ENCODE peak calls at places on chromosomes 5 and 9, in seven cellular contexts. One of them, this sample, is unnamed.

GRCh38 chr5:174623438-174624019 is 100.9 kb upstream of the MSX2 start:
- DNase-seq in AG04449: no peak
- DNase-seq in breast epithelium: no peak
- DNase-seq in heart right ventricle: no peak
- DNase-seq in nephron progenitor cell: no peak
- DNase-seq in GM06990: no peak
- DNase-seq in MM.1S: no peak
- DNase-seq in this sample: no peak

GRCh38 chr5:116650544-116650943 is 75.9 kb upstream of the SEMA6A start:
- DNase-seq in AG04449: no peak
- DNase-seq in breast epithelium: no peak
- DNase-seq in heart right ventricle: no peak
- DNase-seq in nephron progenitor cell: no peak
- DNase-seq in GM06990: no peak
- DNase-seq in MM.1S: no peak
- DNase-seq in this sample: no peak

GRCh38 chr5:52987711-52988329 is 1.3 kb upstream of the ITGA2 start:
- DNase-seq in AG04449: no peak
- DNase-seq in breast epithelium: no peak
- DNase-seq in heart right ventricle: no peak
- DNase-seq in nephron progenitor cell: no peak
- DNase-seq in GM06990: no peak
- DNase-seq in MM.1S: no peak
- DNase-seq in this sample: no peak

GRCh38 chr5:145968970-145969713 is 32.8 kb downstream of the SH3RF2 start:
- DNase-seq in AG04449: no peak
- DNase-seq in breast epithelium: no peak
- DNase-seq in heart right ventricle: no peak
- DNase-seq in nephron progenitor cell: no peak
- DNase-seq in GM06990: no peak
- DNase-seq in MM.1S: no peak
- DNase-seq in this sample: no peak

GRCh38 chr9:97811534-97812246 is 41.3 kb upstream of the FOXE1 start:
- DNase-seq in AG04449: peak; percentile 16
- DNase-seq in breast epithelium: no peak
- DNase-seq in heart right ventricle: no peak
- DNase-seq in nephron progenitor cell: no peak
- DNase-seq in GM06990: no peak
- DNase-seq in MM.1S: no peak
- DNase-seq in this sample: no peak

GRCh38 chr5:87195104-87195581 is 72.5 kb upstream of the RASA1 start:
- DNase-seq in AG04449: peak; percentile 33
- DNase-seq in breast epithelium: no peak
- DNase-seq in heart right ventricle: no peak
- DNase-seq in nephron progenitor cell: no peak
- DNase-seq in GM06990: peak; percentile 25
- DNase-seq in MM.1S: no peak
- DNase-seq in this sample: no peak

GRCh38 chr9:27088981-27089380 is 20.0 kb upstream of the TEK start:
- DNase-seq in AG04449: peak; percentile 69
- DNase-seq in breast epithelium: no peak
- DNase-seq in heart right ventricle: no peak
- DNase-seq in nephron progenitor cell: no peak
- DNase-seq in GM06990: no peak
- DNase-seq in MM.1S: no peak
- DNase-seq in this sample: no peak

GRCh38 chr5:6659941-6660684 is 26.9 kb downstream of the SRD5A1 start:
- DNase-seq in AG04449: no peak
- DNase-seq in breast epithelium: no peak
- DNase-seq in heart right ventricle: no peak
- DNase-seq in nephron progenitor cell: no peak
- DNase-seq in GM06990: peak; percentile 64
- DNase-seq in MM.1S: no peak
- DNase-seq in this sample: peak; percentile 35

GRCh38 chr5:652773-653350 is 40.3 kb downstream of the TPPP start:
- DNase-seq in AG04449: no peak
- DNase-seq in breast epithelium: peak; percentile 43
- DNase-seq in heart right ventricle: no peak
- DNase-seq in nephron progenitor cell: no peak
- DNase-seq in GM06990: no peak
- DNase-seq in MM.1S: no peak
- DNase-seq in this sample: no peak

GRCh38 chr5:172868924-172869565 is 35.0 kb downstream of the ERGIC1 start:
- DNase-seq in AG04449: peak; percentile 72
- DNase-seq in breast epithelium: peak; percentile 73
- DNase-seq in heart right ventricle: peak; percentile 81
- DNase-seq in nephron progenitor cell: no peak
- DNase-seq in GM06990: no peak
- DNase-seq in MM.1S: no peak
- DNase-seq in this sample: no peak

GRCh38 chr9:131468031-131468430 is 34.7 kb upstream of the POMT1 start:
- DNase-seq in AG04449: no peak
- DNase-seq in breast epithelium: no peak
- DNase-seq in heart right ventricle: no peak
- DNase-seq in nephron progenitor cell: no peak
- DNase-seq in GM06990: no peak
- DNase-seq in MM.1S: no peak
- DNase-seq in this sample: no peak

GRCh38 chr5:177390363-177391300 is 6.4 kb downstream of the SLC34A1 start:
- DNase-seq in AG04449: no peak
- DNase-seq in breast epithelium: peak; percentile 84
- DNase-seq in heart right ventricle: peak; percentile 82
- DNase-seq in nephron progenitor cell: peak; percentile 89
- DNase-seq in GM06990: peak; percentile 59
- DNase-seq in MM.1S: peak; percentile 80
- DNase-seq in this sample: peak; percentile 71

GRCh38 chr5:151772868-151773561 is 1.3 kb downstream of the G3BP1 start:
- DNase-seq in AG04449: no peak
- DNase-seq in breast epithelium: no peak
- DNase-seq in heart right ventricle: no peak
- DNase-seq in nephron progenitor cell: no peak
- DNase-seq in GM06990: no peak
- DNase-seq in MM.1S: no peak
- DNase-seq in this sample: no peak

GRCh38 chr5:118832974-118833373 is 155.4 kb downstream of the DTWD2 start:
- DNase-seq in AG04449: no peak
- DNase-seq in breast epithelium: no peak
- DNase-seq in heart right ventricle: no peak
- DNase-seq in nephron progenitor cell: no peak
- DNase-seq in GM06990: no peak
- DNase-seq in MM.1S: no peak
- DNase-seq in this sample: no peak

GRCh38 chr9:113511047-113511521 is 47.6 kb downstream of the RGS3 start:
- DNase-seq in AG04449: no peak
- DNase-seq in breast epithelium: no peak
- DNase-seq in heart right ventricle: peak; percentile 62
- DNase-seq in nephron progenitor cell: no peak
- DNase-seq in GM06990: no peak
- DNase-seq in MM.1S: no peak
- DNase-seq in this sample: no peak

GRCh38 chr9:77010527-77010926 is 8.9 kb upstream of the FOXB2 start:
- DNase-seq in AG04449: no peak
- DNase-seq in breast epithelium: no peak
- DNase-seq in heart right ventricle: no peak
- DNase-seq in nephron progenitor cell: no peak
- DNase-seq in GM06990: no peak
- DNase-seq in MM.1S: no peak
- DNase-seq in this sample: no peak

GRCh38 chr5:179124853-179125788 is 64.9 kb downstream of the ZNF354C start:
- DNase-seq in AG04449: no peak
- DNase-seq in breast epithelium: peak; percentile 46
- DNase-seq in heart right ventricle: no peak
- DNase-seq in nephron progenitor cell: no peak
- DNase-seq in GM06990: no peak
- DNase-seq in MM.1S: no peak
- DNase-seq in this sample: no peak

GRCh38 chr5:109911731-109912130 is 222.0 kb downstream of the MAN2A1 start:
- DNase-seq in AG04449: peak; percentile 42
- DNase-seq in breast epithelium: no peak
- DNase-seq in heart right ventricle: no peak
- DNase-seq in nephron progenitor cell: no peak
- DNase-seq in GM06990: no peak
- DNase-seq in MM.1S: no peak
- DNase-seq in this sample: no peak

GRCh38 chr5:179404321-179405053 is 59.2 kb upstream of the ADAMTS2 start:
- DNase-seq in AG04449: no peak
- DNase-seq in breast epithelium: no peak
- DNase-seq in heart right ventricle: no peak
- DNase-seq in nephron progenitor cell: no peak
- DNase-seq in GM06990: no peak
- DNase-seq in MM.1S: no peak
- DNase-seq in this sample: no peak

GRCh38 chr5:59065551-59065950 is 482.7 kb downstream of the RAB3C start:
- DNase-seq in AG04449: no peak
- DNase-seq in breast epithelium: no peak
- DNase-seq in heart right ventricle: no peak
- DNase-seq in nephron progenitor cell: no peak
- DNase-seq in GM06990: no peak
- DNase-seq in MM.1S: no peak
- DNase-seq in this sample: no peak

GRCh38 chr5:159207616-159208507 is 1.5 kb downstream of the RNF145 start:
- DNase-seq in AG04449: no peak
- DNase-seq in breast epithelium: peak; percentile 56
- DNase-seq in heart right ventricle: peak; percentile 81
- DNase-seq in nephron progenitor cell: peak; percentile 76
- DNase-seq in GM06990: peak; percentile 79
- DNase-seq in MM.1S: peak; percentile 83
- DNase-seq in this sample: peak; percentile 55

GRCh38 chr5:114952876-114953275 is 216.8 kb downstream of the TRIM36 start:
- DNase-seq in AG04449: no peak
- DNase-seq in breast epithelium: no peak
- DNase-seq in heart right ventricle: no peak
- DNase-seq in nephron progenitor cell: no peak
- DNase-seq in GM06990: no peak
- DNase-seq in MM.1S: no peak
- DNase-seq in this sample: no peak

GRCh38 chr5:115372121-115372520 is 75.7 kb upstream of the CCDC112 start:
- DNase-seq in AG04449: no peak
- DNase-seq in breast epithelium: no peak
- DNase-seq in heart right ventricle: no peak
- DNase-seq in nephron progenitor cell: no peak
- DNase-seq in GM06990: no peak
- DNase-seq in MM.1S: no peak
- DNase-seq in this sample: no peak

GRCh38 chr5:149730620-149731331 is 666 bp downstream of the PPARGC1B start:
- DNase-seq in AG04449: no peak
- DNase-seq in breast epithelium: no peak
- DNase-seq in heart right ventricle: peak; percentile 62
- DNase-seq in nephron progenitor cell: peak; percentile 63
- DNase-seq in GM06990: peak; percentile 84
- DNase-seq in MM.1S: peak; percentile 52
- DNase-seq in this sample: peak; percentile 61

GRCh38 chr5:154723740-154724505 is 31.3 kb upstream of the LARP1 start:
- DNase-seq in AG04449: no peak
- DNase-seq in breast epithelium: no peak
- DNase-seq in heart right ventricle: no peak
- DNase-seq in nephron progenitor cell: no peak
- DNase-seq in GM06990: no peak
- DNase-seq in MM.1S: no peak
- DNase-seq in this sample: no peak

GRCh38 chr9:24464321-24464951 is 81.3 kb downstream of the IZUMO3 start:
- DNase-seq in AG04449: no peak
- DNase-seq in breast epithelium: no peak
- DNase-seq in heart right ventricle: no peak
- DNase-seq in nephron progenitor cell: no peak
- DNase-seq in GM06990: no peak
- DNase-seq in MM.1S: no peak
- DNase-seq in this sample: no peak

GRCh38 chr9:113456235-113456634 is 7.3 kb upstream of the RGS3 start:
- DNase-seq in AG04449: no peak
- DNase-seq in breast epithelium: no peak
- DNase-seq in heart right ventricle: no peak
- DNase-seq in nephron progenitor cell: no peak
- DNase-seq in GM06990: no peak
- DNase-seq in MM.1S: no peak
- DNase-seq in this sample: no peak

GRCh38 chr9:8555767-8556500 is 756.4 kb upstream of the DMAC1 start:
- DNase-seq in AG04449: no peak
- DNase-seq in breast epithelium: no peak
- DNase-seq in heart right ventricle: no peak
- DNase-seq in nephron progenitor cell: no peak
- DNase-seq in GM06990: no peak
- DNase-seq in MM.1S: no peak
- DNase-seq in this sample: no peak
- TF ChIP-seq CTCF in AG04449: no peak
- TF ChIP-seq CTCF in breast epithelium: no peak
- TF ChIP-seq CTCF in heart right ventricle: no peak
- TF ChIP-seq CTCF in nephron progenitor cell: no peak
- TF ChIP-seq CTCF in GM06990: no peak
- TF ChIP-seq CTCF in MM.1S: no peak
- TF ChIP-seq CTCF in this sample: no peak

DNA sequence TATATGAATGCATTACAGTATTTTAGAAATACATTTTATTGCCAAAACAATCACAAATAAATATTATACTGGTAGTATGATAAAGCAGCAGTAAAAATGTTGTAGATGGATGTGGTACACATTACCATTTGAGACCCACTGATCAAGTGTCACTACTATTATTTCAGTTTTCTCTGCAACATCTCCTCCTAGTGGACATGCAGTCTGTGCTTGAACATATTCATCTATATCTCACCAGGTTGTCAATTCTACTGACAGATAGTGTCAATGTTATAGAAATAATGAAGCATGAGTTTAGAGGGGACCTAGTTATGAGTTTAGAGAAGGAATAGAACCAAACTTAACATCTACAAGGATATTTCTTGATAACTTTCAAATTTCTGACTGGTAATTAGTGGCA is 39.2 kb upstream of the ELOVL7 start:
- DNase-seq in AG04449: no peak
- DNase-seq in breast epithelium: no peak
- DNase-seq in heart right ventricle: no peak
- DNase-seq in nephron progenitor cell: no peak
- DNase-seq in GM06990: no peak
- DNase-seq in MM.1S: peak; percentile 23
- DNase-seq in this sample: no peak
- TF ChIP-seq CTCF in AG04449: no peak
- TF ChIP-seq CTCF in breast epithelium: no peak
- TF ChIP-seq CTCF in heart right ventricle: peak; percentile 42
- TF ChIP-seq CTCF in nephron progenitor cell: no peak
- TF ChIP-seq CTCF in GM06990: peak; percentile 46
- TF ChIP-seq CTCF in MM.1S: peak; percentile 48
- TF ChIP-seq CTCF in this sample: no peak

DNA sequence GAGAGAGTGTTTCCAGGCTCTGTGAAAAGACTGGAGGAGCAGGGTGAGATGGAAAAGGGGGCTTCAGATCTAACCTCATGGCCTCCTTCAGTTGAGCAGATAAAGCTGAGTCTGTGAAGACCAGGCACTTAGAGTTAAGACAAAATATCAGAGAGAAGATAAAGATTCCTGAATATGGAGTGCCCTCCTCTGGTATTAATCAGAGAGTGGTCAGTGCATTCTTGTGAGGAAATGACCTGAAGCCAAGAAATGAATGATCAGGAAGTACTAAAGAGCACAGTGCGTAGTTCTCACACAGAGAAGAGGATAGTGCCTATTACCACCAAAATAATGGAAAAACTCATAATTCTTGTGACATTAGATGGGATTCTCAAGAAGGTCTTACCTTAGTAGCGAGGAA is 1417.0 kb upstream of the ACO1 start:
- DNase-seq in AG04449: no peak
- DNase-seq in breast epithelium: no peak
- DNase-seq in heart right ventricle: no peak
- DNase-seq in nephron progenitor cell: no peak
- DNase-seq in GM06990: no peak
- DNase-seq in MM.1S: no peak
- DNase-seq in this sample: no peak
- TF ChIP-seq CTCF in AG04449: no peak
- TF ChIP-seq CTCF in breast epithelium: no peak
- TF ChIP-seq CTCF in heart right ventricle: no peak
- TF ChIP-seq CTCF in nephron progenitor cell: no peak
- TF ChIP-seq CTCF in GM06990: peak; percentile 4
- TF ChIP-seq CTCF in MM.1S: no peak
- TF ChIP-seq CTCF in this sample: no peak

GRCh38 chr5:148457183-148457620 is 73.4 kb downstream of the FBXO38 start:
- DNase-seq in AG04449: no peak
- DNase-seq in breast epithelium: no peak
- DNase-seq in heart right ventricle: no peak
- DNase-seq in nephron progenitor cell: no peak
- DNase-seq in GM06990: peak; percentile 15
- DNase-seq in MM.1S: no peak
- DNase-seq in this sample: no peak
- TF ChIP-seq CTCF in AG04449: no peak
- TF ChIP-seq CTCF in breast epithelium: no peak
- TF ChIP-seq CTCF in heart right ventricle: peak; percentile 51
- TF ChIP-seq CTCF in nephron progenitor cell: peak; percentile 33
- TF ChIP-seq CTCF in GM06990: peak; percentile 36
- TF ChIP-seq CTCF in MM.1S: peak; percentile 16
- TF ChIP-seq CTCF in this sample: no peak

This sample was measured in activated B cell treated with CpG ODN at 0.5 μM for 24 hours.